ENCODE peak calls at places on chromosomes 13 and 19, in nine cellular contexts. One of them, this sample, is unnamed.

GRCh38 chr13:111944171-111944583 is 122.8 kb upstream of the SOX1 start:
- DNase-seq in cardiac fibroblast: no peak
- DNase-seq in fibroblast of lung: no peak
- DNase-seq in foreskin fibroblast: no peak
- DNase-seq in cardiac muscle cell: no peak
- DNase-seq in hepatocyte: no peak
- DNase-seq in CD8-positive, alpha-beta T cell: no peak
- DNase-seq in brain microvascular endothelial cell: no peak
- DNase-seq in right lobe of liver: no peak
- DNase-seq in this sample: no peak

GRCh38 chr19:15010497-15011255 is 31.0 kb upstream of the SLC1A6 start:
- DNase-seq in cardiac fibroblast: no peak
- DNase-seq in fibroblast of lung: no peak
- DNase-seq in foreskin fibroblast: no peak
- DNase-seq in cardiac muscle cell: no peak
- DNase-seq in hepatocyte: no peak
- DNase-seq in CD8-positive, alpha-beta T cell: no peak
- DNase-seq in brain microvascular endothelial cell: no peak
- DNase-seq in right lobe of liver: no peak
- DNase-seq in this sample: no peak

GRCh38 chr13:34156841-34157365 is 339.0 kb downstream of the RFC3 start:
- DNase-seq in cardiac fibroblast: peak; percentile 95
- DNase-seq in fibroblast of lung: peak; percentile 99
- DNase-seq in foreskin fibroblast: peak; percentile 95
- DNase-seq in cardiac muscle cell: no peak
- DNase-seq in hepatocyte: peak; percentile 93
- DNase-seq in CD8-positive, alpha-beta T cell: no peak
- DNase-seq in brain microvascular endothelial cell: peak; percentile 94
- DNase-seq in right lobe of liver: no peak
- DNase-seq in this sample: peak; percentile 88

GRCh38 chr13:44131069-44131614 is 242.5 kb upstream of the SERP2 start:
- DNase-seq in cardiac fibroblast: no peak
- DNase-seq in fibroblast of lung: no peak
- DNase-seq in foreskin fibroblast: no peak
- DNase-seq in cardiac muscle cell: no peak
- DNase-seq in hepatocyte: no peak
- DNase-seq in CD8-positive, alpha-beta T cell: no peak
- DNase-seq in brain microvascular endothelial cell: no peak
- DNase-seq in right lobe of liver: no peak
- DNase-seq in this sample: no peak

GRCh38 chr19:39082745-39083598 is 1.2 kb upstream of the ACP7 start:
- DNase-seq in cardiac fibroblast: no peak
- DNase-seq in fibroblast of lung: no peak
- DNase-seq in foreskin fibroblast: no peak
- DNase-seq in cardiac muscle cell: no peak
- DNase-seq in hepatocyte: no peak
- DNase-seq in CD8-positive, alpha-beta T cell: no peak
- DNase-seq in brain microvascular endothelial cell: no peak
- DNase-seq in right lobe of liver: no peak
- DNase-seq in this sample: peak; percentile 33

GRCh38 chr13:112213467-112214245 is 146.7 kb downstream of the SOX1 start:
- DNase-seq in cardiac fibroblast: no peak
- DNase-seq in fibroblast of lung: no peak
- DNase-seq in foreskin fibroblast: no peak
- DNase-seq in cardiac muscle cell: no peak
- DNase-seq in hepatocyte: peak; percentile 20
- DNase-seq in CD8-positive, alpha-beta T cell: no peak
- DNase-seq in brain microvascular endothelial cell: no peak
- DNase-seq in right lobe of liver: peak; percentile 94
- DNase-seq in this sample: no peak

GRCh38 chr13:91401916-91402315 is 3.5 kb downstream of the GPC5 start:
- DNase-seq in cardiac fibroblast: no peak
- DNase-seq in fibroblast of lung: no peak
- DNase-seq in foreskin fibroblast: no peak
- DNase-seq in cardiac muscle cell: no peak
- DNase-seq in hepatocyte: no peak
- DNase-seq in CD8-positive, alpha-beta T cell: no peak
- DNase-seq in brain microvascular endothelial cell: no peak
- DNase-seq in right lobe of liver: no peak
- DNase-seq in this sample: no peak

GRCh38 chr13:107211073-107211472 is 643.1 kb upstream of the ARGLU1 start:
- DNase-seq in cardiac fibroblast: peak; percentile 83
- DNase-seq in fibroblast of lung: peak; percentile 87
- DNase-seq in foreskin fibroblast: peak; percentile 66
- DNase-seq in cardiac muscle cell: peak; percentile 88
- DNase-seq in hepatocyte: peak; percentile 94
- DNase-seq in CD8-positive, alpha-beta T cell: peak; percentile 5
- DNase-seq in brain microvascular endothelial cell: peak; percentile 93
- DNase-seq in right lobe of liver: peak; percentile 63
- DNase-seq in this sample: peak; percentile 81

GRCh38 chr19:15293751-15294505 is 38.4 kb downstream of the BRD4 start:
- DNase-seq in cardiac fibroblast: peak; percentile 76
- DNase-seq in fibroblast of lung: no peak
- DNase-seq in foreskin fibroblast: peak; percentile 72
- DNase-seq in cardiac muscle cell: no peak
- DNase-seq in hepatocyte: no peak
- DNase-seq in CD8-positive, alpha-beta T cell: no peak
- DNase-seq in brain microvascular endothelial cell: no peak
- DNase-seq in right lobe of liver: no peak
- DNase-seq in this sample: peak; percentile 67

GRCh38 chr13:113091891-113092775 is 13.5 kb upstream of the F7 start:
- DNase-seq in cardiac fibroblast: no peak
- DNase-seq in fibroblast of lung: no peak
- DNase-seq in foreskin fibroblast: no peak
- DNase-seq in cardiac muscle cell: no peak
- DNase-seq in hepatocyte: no peak
- DNase-seq in CD8-positive, alpha-beta T cell: no peak
- DNase-seq in brain microvascular endothelial cell: no peak
- DNase-seq in right lobe of liver: no peak
- DNase-seq in this sample: no peak

GRCh38 chr19:9251236-9251635 is 506 bp downstream of the OR7E24 start:
- DNase-seq in cardiac fibroblast: no peak
- DNase-seq in fibroblast of lung: no peak
- DNase-seq in foreskin fibroblast: no peak
- DNase-seq in cardiac muscle cell: no peak
- DNase-seq in hepatocyte: no peak
- DNase-seq in CD8-positive, alpha-beta T cell: no peak
- DNase-seq in brain microvascular endothelial cell: no peak
- DNase-seq in right lobe of liver: no peak
- DNase-seq in this sample: no peak

GRCh38 chr13:57740719-57741118 is 109.2 kb downstream of the PCDH17 start:
- DNase-seq in cardiac fibroblast: peak; percentile 57
- DNase-seq in fibroblast of lung: peak; percentile 53
- DNase-seq in foreskin fibroblast: no peak
- DNase-seq in cardiac muscle cell: no peak
- DNase-seq in hepatocyte: no peak
- DNase-seq in CD8-positive, alpha-beta T cell: no peak
- DNase-seq in brain microvascular endothelial cell: no peak
- DNase-seq in right lobe of liver: no peak
- DNase-seq in this sample: no peak

GRCh38 chr19:12703056-12703455 is 6.6 kb upstream of the FBXW9 start:
- DNase-seq in cardiac fibroblast: peak; percentile 61
- DNase-seq in fibroblast of lung: peak; percentile 34
- DNase-seq in foreskin fibroblast: peak; percentile 50
- DNase-seq in cardiac muscle cell: peak; percentile 44
- DNase-seq in hepatocyte: peak; percentile 18
- DNase-seq in CD8-positive, alpha-beta T cell: no peak
- DNase-seq in brain microvascular endothelial cell: no peak
- DNase-seq in right lobe of liver: no peak
- DNase-seq in this sample: peak; percentile 46

GRCh38 chr19:50794074-50794777 is 4.0 kb downstream of the ACP4 start:
- DNase-seq in cardiac fibroblast: peak; percentile 20
- DNase-seq in fibroblast of lung: no peak
- DNase-seq in foreskin fibroblast: peak; percentile 60
- DNase-seq in cardiac muscle cell: no peak
- DNase-seq in hepatocyte: peak; percentile 47
- DNase-seq in CD8-positive, alpha-beta T cell: no peak
- DNase-seq in brain microvascular endothelial cell: no peak
- DNase-seq in right lobe of liver: no peak
- DNase-seq in this sample: no peak

GRCh38 chr19:29212614-29213573 is at the start of gene UQCRFS1:
- DNase-seq in cardiac fibroblast: peak; percentile 92
- DNase-seq in fibroblast of lung: peak; percentile 89
- DNase-seq in foreskin fibroblast: peak; percentile 97
- DNase-seq in cardiac muscle cell: peak; percentile 97
- DNase-seq in hepatocyte: peak; percentile 98
- DNase-seq in CD8-positive, alpha-beta T cell: peak; percentile 94
- DNase-seq in brain microvascular endothelial cell: peak; percentile 88
- DNase-seq in right lobe of liver: peak; percentile 95
- DNase-seq in this sample: peak; percentile 87

GRCh38 chr19:30870861-30871260 is 478.4 kb downstream of the TSHZ3 start:
- DNase-seq in cardiac fibroblast: peak; percentile 1
- DNase-seq in fibroblast of lung: no peak
- DNase-seq in foreskin fibroblast: no peak
- DNase-seq in cardiac muscle cell: peak; percentile 78
- DNase-seq in hepatocyte: peak; percentile 61
- DNase-seq in CD8-positive, alpha-beta T cell: no peak
- DNase-seq in brain microvascular endothelial cell: no peak
- DNase-seq in right lobe of liver: no peak
- DNase-seq in this sample: peak; percentile 1

GRCh38 chr13:41459754-41460111 is 2.4 kb downstream of the RGCC start:
- DNase-seq in cardiac fibroblast: no peak
- DNase-seq in fibroblast of lung: no peak
- DNase-seq in foreskin fibroblast: peak; percentile 35
- DNase-seq in cardiac muscle cell: no peak
- DNase-seq in hepatocyte: no peak
- DNase-seq in CD8-positive, alpha-beta T cell: no peak
- DNase-seq in brain microvascular endothelial cell: no peak
- DNase-seq in right lobe of liver: no peak
- DNase-seq in this sample: no peak

GRCh38 chr13:98761126-98761978 is 8.9 kb upstream of the SLC15A1 start:
- DNase-seq in cardiac fibroblast: peak; percentile 81
- DNase-seq in fibroblast of lung: peak; percentile 39
- DNase-seq in foreskin fibroblast: peak; percentile 55
- DNase-seq in cardiac muscle cell: no peak
- DNase-seq in hepatocyte: no peak
- DNase-seq in CD8-positive, alpha-beta T cell: no peak
- DNase-seq in brain microvascular endothelial cell: peak; percentile 54
- DNase-seq in right lobe of liver: no peak
- DNase-seq in this sample: peak; percentile 70

GRCh38 chr13:46165485-46166220 is 16.3 kb downstream of the LCP1 start:
- DNase-seq in cardiac fibroblast: peak; percentile 57
- DNase-seq in fibroblast of lung: peak; percentile 60
- DNase-seq in foreskin fibroblast: no peak
- DNase-seq in cardiac muscle cell: no peak
- DNase-seq in hepatocyte: no peak
- DNase-seq in CD8-positive, alpha-beta T cell: no peak
- DNase-seq in brain microvascular endothelial cell: peak; percentile 48
- DNase-seq in right lobe of liver: no peak
- DNase-seq in this sample: no peak

GRCh38 chr19:35741216-35741541 is 1.1 kb downstream of the IGFLR1 start:
- DNase-seq in cardiac fibroblast: no peak
- DNase-seq in fibroblast of lung: no peak
- DNase-seq in foreskin fibroblast: no peak
- DNase-seq in cardiac muscle cell: no peak
- DNase-seq in hepatocyte: no peak
- DNase-seq in CD8-positive, alpha-beta T cell: no peak
- DNase-seq in brain microvascular endothelial cell: no peak
- DNase-seq in right lobe of liver: no peak
- DNase-seq in this sample: no peak
- TF ChIP-seq CTCF in cardiac fibroblast: no peak
- TF ChIP-seq CTCF in fibroblast of lung: no peak
- TF ChIP-seq CTCF in foreskin fibroblast: no peak
- TF ChIP-seq CTCF in cardiac muscle cell: no peak
- TF ChIP-seq CTCF in hepatocyte: no peak
- TF ChIP-seq CTCF in CD8-positive, alpha-beta T cell: no peak
- TF ChIP-seq CTCF in brain microvascular endothelial cell: no peak
- TF ChIP-seq CTCF in right lobe of liver: no peak
- TF ChIP-seq CTCF in this sample: peak; percentile 0

GRCh38 chr13:53138369-53139036 is 109.9 kb downstream of the OLFM4 start:
- DNase-seq in cardiac fibroblast: peak; percentile 41
- DNase-seq in fibroblast of lung: no peak
- DNase-seq in foreskin fibroblast: peak; percentile 4
- DNase-seq in cardiac muscle cell: no peak
- DNase-seq in hepatocyte: peak; percentile 57
- DNase-seq in CD8-positive, alpha-beta T cell: no peak
- DNase-seq in brain microvascular endothelial cell: peak; percentile 1
- DNase-seq in right lobe of liver: no peak
- DNase-seq in this sample: no peak
- H3K4me3 ChIP-seq in cardiac fibroblast: no peak overlapping the region
- H3K4me3 ChIP-seq in fibroblast of lung: no peak overlapping the region
- H3K4me3 ChIP-seq in foreskin fibroblast: no peak overlapping the region
- H3K4me3 ChIP-seq in cardiac muscle cell: no peak overlapping the region
- H3K4me3 ChIP-seq in hepatocyte: no peak overlapping the region
- H3K4me3 ChIP-seq in CD8-positive, alpha-beta T cell: no peak overlapping the region
- H3K4me3 ChIP-seq in brain microvascular endothelial cell: no peak overlapping the region
- H3K4me3 ChIP-seq in right lobe of liver: no peak overlapping the region
- H3K4me3 ChIP-seq in this sample: no peak overlapping the region

GRCh38 chr19:48287748-48288147 is 17.9 kb downstream of the ZNF114 start:
- DNase-seq in cardiac fibroblast: no peak
- DNase-seq in fibroblast of lung: no peak
- DNase-seq in foreskin fibroblast: no peak
- DNase-seq in cardiac muscle cell: no peak
- DNase-seq in hepatocyte: no peak
- DNase-seq in CD8-positive, alpha-beta T cell: no peak
- DNase-seq in brain microvascular endothelial cell: no peak
- DNase-seq in right lobe of liver: no peak
- DNase-seq in this sample: no peak

GRCh38 chr19:48290923-48291700 is 21.2 kb downstream of the ZNF114 start:
- DNase-seq in cardiac fibroblast: peak; percentile 82
- DNase-seq in fibroblast of lung: peak; percentile 78
- DNase-seq in foreskin fibroblast: peak; percentile 90
- DNase-seq in cardiac muscle cell: peak; percentile 83
- DNase-seq in hepatocyte: peak; percentile 86
- DNase-seq in CD8-positive, alpha-beta T cell: peak; percentile 55
- DNase-seq in brain microvascular endothelial cell: peak; percentile 73
- DNase-seq in right lobe of liver: peak; percentile 76
- DNase-seq in this sample: peak; percentile 91

GRCh38 chr19:48292798-48293197 is 22.9 kb downstream of the ZNF114 start:
- DNase-seq in cardiac fibroblast: peak; percentile 90
- DNase-seq in fibroblast of lung: peak; percentile 91
- DNase-seq in foreskin fibroblast: peak; percentile 92
- DNase-seq in cardiac muscle cell: no peak
- DNase-seq in hepatocyte: no peak
- DNase-seq in CD8-positive, alpha-beta T cell: no peak
- DNase-seq in brain microvascular endothelial cell: peak; percentile 93
- DNase-seq in right lobe of liver: no peak
- DNase-seq in this sample: peak; percentile 87

GRCh38 chr19:48295458-48295857 is 25.6 kb downstream of the ZNF114 start:
- DNase-seq in cardiac fibroblast: no peak
- DNase-seq in fibroblast of lung: no peak
- DNase-seq in foreskin fibroblast: no peak
- DNase-seq in cardiac muscle cell: no peak
- DNase-seq in hepatocyte: no peak
- DNase-seq in CD8-positive, alpha-beta T cell: no peak
- DNase-seq in brain microvascular endothelial cell: no peak
- DNase-seq in right lobe of liver: no peak
- DNase-seq in this sample: no peak

GRCh38 chr19:48290341-48290922 is 20.6 kb downstream of the ZNF114 start:
- DNase-seq in cardiac fibroblast: peak; percentile 25
- DNase-seq in fibroblast of lung: peak; percentile 78
- DNase-seq in foreskin fibroblast: peak; percentile 67
- DNase-seq in cardiac muscle cell: peak; percentile 28
- DNase-seq in hepatocyte: peak; percentile 64
- DNase-seq in CD8-positive, alpha-beta T cell: no peak
- DNase-seq in brain microvascular endothelial cell: peak; percentile 53
- DNase-seq in right lobe of liver: peak; percentile 31
- DNase-seq in this sample: peak; percentile 61
- TF ChIP-seq CTCF in cardiac fibroblast: no peak
- TF ChIP-seq CTCF in fibroblast of lung: peak; percentile 27
- TF ChIP-seq CTCF in foreskin fibroblast: peak; percentile 11
- TF ChIP-seq CTCF in cardiac muscle cell: peak; percentile 21
- TF ChIP-seq CTCF in hepatocyte: peak; percentile 41
- TF ChIP-seq CTCF in CD8-positive, alpha-beta T cell: no peak
- TF ChIP-seq CTCF in brain microvascular endothelial cell: peak; percentile 48
- TF ChIP-seq CTCF in right lobe of liver: no peak
- TF ChIP-seq CTCF in this sample: peak; percentile 41

GRCh38 chr19:41848666-41849065 is 3.8 kb downstream of the DMRTC2 start:
- DNase-seq in cardiac fibroblast: no peak
- DNase-seq in fibroblast of lung: no peak
- DNase-seq in foreskin fibroblast: no peak
- DNase-seq in cardiac muscle cell: no peak
- DNase-seq in hepatocyte: no peak
- DNase-seq in CD8-positive, alpha-beta T cell: no peak
- DNase-seq in brain microvascular endothelial cell: no peak
- DNase-seq in right lobe of liver: no peak
- DNase-seq in this sample: no peak
- H3K4me3 ChIP-seq in cardiac fibroblast: no peak overlapping the region
- H3K4me3 ChIP-seq in fibroblast of lung: no peak overlapping the region
- H3K4me3 ChIP-seq in foreskin fibroblast: no peak overlapping the region
- H3K4me3 ChIP-seq in cardiac muscle cell: no peak overlapping the region
- H3K4me3 ChIP-seq in hepatocyte: no peak overlapping the region
- H3K4me3 ChIP-seq in CD8-positive, alpha-beta T cell: no peak overlapping the region
- H3K4me3 ChIP-seq in brain microvascular endothelial cell: no peak overlapping the region
- H3K4me3 ChIP-seq in right lobe of liver: no peak overlapping the region
- H3K4me3 ChIP-seq in this sample: no peak overlapping the region